ENCODE peak calls at places on chromosome 1, in eight cellular contexts. One of them, this sample, is unnamed.

GRCh38 chr1:170624141-170624540 is 39.8 kb upstream of the PRRX1 start:
- DNase-seq in activated CD4-positive, CD25-positive, alpha-beta regulatory T cell treated with anti-CD3 and anti-CD28 coated beads, Interleukin-2, amount 50 U/mL, for 16 hours: no peak
- DNase-seq in adrenal gland: no peak
- DNase-seq in EL: no peak
- DNase-seq in fibroblast of lung: no peak
- DNase-seq in NCI-H2029: no peak
- DNase-seq in DMS153: no peak
- DNase-seq in AG04449: no peak
- DNase-seq in this sample: no peak

GRCh38 chr1:200629876-200630514 is 9.4 kb upstream of the KIF14 start:
- DNase-seq in activated CD4-positive, CD25-positive, alpha-beta regulatory T cell treated with anti-CD3 and anti-CD28 coated beads, Interleukin-2, amount 50 U/mL, for 16 hours: no peak
- DNase-seq in adrenal gland: no peak
- DNase-seq in EL: no peak
- DNase-seq in fibroblast of lung: no peak
- DNase-seq in NCI-H2029: no peak
- DNase-seq in DMS153: no peak
- DNase-seq in AG04449: no peak
- DNase-seq in this sample: no peak

GRCh38 chr1:187275985-187276580 is 447.3 kb downstream of the PLA2G4A start:
- DNase-seq in activated CD4-positive, CD25-positive, alpha-beta regulatory T cell treated with anti-CD3 and anti-CD28 coated beads, Interleukin-2, amount 50 U/mL, for 16 hours: no peak
- DNase-seq in adrenal gland: no peak
- DNase-seq in EL: no peak
- DNase-seq in fibroblast of lung: peak; percentile 4
- DNase-seq in NCI-H2029: no peak
- DNase-seq in DMS153: peak; percentile 52
- DNase-seq in AG04449: no peak
- DNase-seq in this sample: no peak

GRCh38 chr1:2526824-2527552 is 592 bp upstream of the PANK4 start:
- DNase-seq in activated CD4-positive, CD25-positive, alpha-beta regulatory T cell treated with anti-CD3 and anti-CD28 coated beads, Interleukin-2, amount 50 U/mL, for 16 hours: no peak
- DNase-seq in adrenal gland: peak; percentile 76
- DNase-seq in EL: peak; percentile 66
- DNase-seq in fibroblast of lung: peak; percentile 23
- DNase-seq in NCI-H2029: no peak
- DNase-seq in DMS153: no peak
- DNase-seq in AG04449: no peak
- DNase-seq in this sample: no peak

GRCh38 chr1:27648602-27649305 is 13.8 kb upstream of the FGR start:
- DNase-seq in activated CD4-positive, CD25-positive, alpha-beta regulatory T cell treated with anti-CD3 and anti-CD28 coated beads, Interleukin-2, amount 50 U/mL, for 16 hours: no peak
- DNase-seq in adrenal gland: peak; percentile 75
- DNase-seq in EL: no peak
- DNase-seq in fibroblast of lung: no peak
- DNase-seq in NCI-H2029: no peak
- DNase-seq in DMS153: no peak
- DNase-seq in AG04449: no peak
- DNase-seq in this sample: no peak

GRCh38 chr1:22487781-22488180 is 36.1 kb downstream of the ZBTB40 start:
- DNase-seq in activated CD4-positive, CD25-positive, alpha-beta regulatory T cell treated with anti-CD3 and anti-CD28 coated beads, Interleukin-2, amount 50 U/mL, for 16 hours: no peak
- DNase-seq in adrenal gland: no peak
- DNase-seq in EL: no peak
- DNase-seq in fibroblast of lung: no peak
- DNase-seq in NCI-H2029: no peak
- DNase-seq in DMS153: no peak
- DNase-seq in AG04449: no peak
- DNase-seq in this sample: no peak

GRCh38 chr1:119116725-119117124 is 23.7 kb downstream of the WARS2 start:
- DNase-seq in activated CD4-positive, CD25-positive, alpha-beta regulatory T cell treated with anti-CD3 and anti-CD28 coated beads, Interleukin-2, amount 50 U/mL, for 16 hours: no peak
- DNase-seq in adrenal gland: no peak
- DNase-seq in EL: peak; percentile 26
- DNase-seq in fibroblast of lung: no peak
- DNase-seq in NCI-H2029: no peak
- DNase-seq in DMS153: no peak
- DNase-seq in AG04449: no peak
- DNase-seq in this sample: no peak

GRCh38 chr1:227942021-227942715 is 5.6 kb downstream of the WNT9A start:
- DNase-seq in activated CD4-positive, CD25-positive, alpha-beta regulatory T cell treated with anti-CD3 and anti-CD28 coated beads, Interleukin-2, amount 50 U/mL, for 16 hours: no peak
- DNase-seq in adrenal gland: peak; percentile 34
- DNase-seq in EL: no peak
- DNase-seq in fibroblast of lung: no peak
- DNase-seq in NCI-H2029: no peak
- DNase-seq in DMS153: no peak
- DNase-seq in AG04449: no peak
- DNase-seq in this sample: no peak

GRCh38 chr1:81484284-81484683 is 316.4 kb upstream of the ADGRL2 start:
- DNase-seq in activated CD4-positive, CD25-positive, alpha-beta regulatory T cell treated with anti-CD3 and anti-CD28 coated beads, Interleukin-2, amount 50 U/mL, for 16 hours: no peak
- DNase-seq in adrenal gland: no peak
- DNase-seq in EL: no peak
- DNase-seq in fibroblast of lung: no peak
- DNase-seq in NCI-H2029: no peak
- DNase-seq in DMS153: peak; percentile 19
- DNase-seq in AG04449: no peak
- DNase-seq in this sample: peak; percentile 13

This sample was measured in thyroid gland.